ENCODE peak calls at places on chromosomes 6 and 20, in four cellular contexts. H is mucosa of gallbladder, E is T-helper 9 cell, M is ACHN. F is an unnamed sample.

GRCh38 chr20:46312075-46312944 is 4.0 kb upstream of the CDH22 start:
- DNase-seq in H (no peak), E (no peak), M (no peak), F (no peak)

GRCh38 chr6:153858529-153858928 is 180.5 kb upstream of the OPRM1 start:
- DNase-seq in H (no peak), E (no peak), M (no peak), F (no peak)

GRCh38 chr6:44956426-44956825 is 371.7 kb upstream of the RUNX2 start:
- DNase-seq in H (no peak), E (no peak), M (no peak), F (no peak)

GRCh38 chr6:74115674-74116073 is 419.7 kb downstream of the CD109 start:
- DNase-seq in H (no peak), E (no peak), M (no peak), F (no peak)

GRCh38 chr20:51195990-51196389 is 173.1 kb upstream of the KCNG1 start:
- DNase-seq in H (no peak), E (no peak), M (no peak), F (no peak)

GRCh38 chr6:71351190-71351589 is 62.6 kb downstream of the OGFRL1 start:
- DNase-seq in H (no peak), E (no peak), M (no peak), F (no peak)

GRCh38 chr20:25007491-25008305 is 15.1 kb upstream of the APMAP start:
- DNase-seq in H (no peak), E (no peak), M (no peak), F (no peak)

GRCh38 chr20:48469026-48469425 is 358.8 kb downstream of the PREX1 start:
- DNase-seq in H (no peak), E (no peak), M (no peak), F (no peak)

GRCh38 chr6:7727150-7727950 is 1.5 kb downstream of the BMP6 start:
- DNase-seq in H (no peak), E (no peak), M (no peak), F (no peak)

GRCh38 chr6:45946352-45946751 is 69.3 kb downstream of the CLIC5 start:
- DNase-seq in H (peak), E (no peak), M (peak), F (no peak)

GRCh38 chr20:7672551-7672950 is 267.7 kb downstream of the HAO1 start:
- DNase-seq in H (no peak), E (no peak), M (no peak), F (no peak)

F was measured in transverse colon.